ENCODE peak calls at places on chromosomes 11 and 22, in eight cellular contexts. C is ACHN; I is naive thymus-derived CD8-positive, alpha-beta T cell; U is trophoblast cell; H is CD4-positive, alpha-beta T cell; L is stimulated activated CD8-positive, alpha-beta memory T cell treated with anti-CD3 and anti-CD28 coated beads, Interleukin-15, amount 100 ng/mL, for 4 hours; W is SJCRH30; K is GM04504. M is an unnamed sample.

GRCh38 chr22:47602732-47603131 is 840.3 kb downstream of the TBC1D22A start:
- DNase-seq in C (no peak), L (no peak), W (no peak), U (no peak), K (no peak), I (no peak), H (no peak), M (no peak)

GRCh38 chr22:33535937-33536875 is 384.1 kb downstream of the LARGE1 start:
- DNase-seq in I (no peak), K (no peak), U (no peak), L (no peak), C (no peak), W (no peak), H (no peak), M (no peak)

GRCh38 chr11:70504246-70505020 is 106.1 kb downstream of the CTTN start:
- DNase-seq in I (no peak), W (no peak), C (no peak), K (no peak), L (no peak), U (no peak), H (no peak), M (no peak)

GRCh38 chr11:27464155-27464759 is 8.3 kb downstream of the LGR4 start:
- DNase-seq in K (no peak), U (peak), I (no peak), L (no peak), H (no peak), C (peak), W (no peak), M (peak)

GRCh38 chr11:76782526-76783293 is 446 bp upstream of the TSKU start:
- DNase-seq in L (no peak), W (peak), H (no peak), C (peak), U (peak), K (peak), I (no peak), M (peak)

GRCh38 chr22:24107668-24108067 is 73.6 kb upstream of the SUSD2 start:
- DNase-seq in I (no peak), H (no peak), C (peak), K (peak), W (no peak), U (no peak), L (no peak), M (peak)

GRCh38 chr11:63906585-63906984 is 10.4 kb downstream of the RCOR2 start:
- DNase-seq in W (no peak), C (peak), L (no peak), I (peak), U (no peak), K (no peak), H (peak), M (no peak)

GRCh38 chr11:117143390-117143789 is 697 bp upstream of the PAFAH1B2 start:
- DNase-seq in L (no peak), H (no peak), U (peak), K (no peak), W (peak), C (peak), I (no peak), M (peak)

GRCh38 chr11:10326080-10326964 is 21.4 kb downstream of the ADM start:
- DNase-seq in U (no peak), L (no peak), W (no peak), K (no peak), H (no peak), C (no peak), I (no peak), M (no peak)

GRCh38 chr11:119671561-119672015 is 57.4 kb downstream of the NECTIN1 start:
- DNase-seq in C (no peak), L (no peak), I (no peak), H (no peak), K (no peak), U (no peak), W (peak), M (no peak)

GRCh38 chr11:111730031-111730430 is 36.2 kb downstream of the PPP2R1B start:
- DNase-seq in U (no peak), W (no peak), L (no peak), I (no peak), C (no peak), H (no peak), K (no peak), M (no peak)

GRCh38 chr11:78567209-78567608 is 7.5 kb downstream of the NARS2 start:
- DNase-seq in I (no peak), W (no peak), K (no peak), U (peak), C (peak), L (no peak), H (no peak), M (peak)

GRCh38 chr11:11038339-11039248 is 180.7 kb upstream of the ZBED5 start:
- DNase-seq in H (no peak), L (no peak), K (no peak), C (no peak), U (no peak), W (no peak), I (no peak), M (no peak)

GRCh38 chr11:75472081-75472732 is 39.2 kb upstream of the KLHL35 start:
- DNase-seq in I (no peak), K (no peak), L (no peak), W (no peak), H (no peak), U (no peak), C (no peak), M (peak)

GRCh38 chr22:20972933-20973577 is 6.0 kb downstream of the AIFM3 start:
- DNase-seq in W (no peak), H (no peak), L (no peak), U (no peak), I (no peak), K (no peak), C (no peak), M (no peak)

GRCh38 chr11:23280088-23280487 is 419.8 kb upstream of the CCDC179 start:
- DNase-seq in H (no peak), W (no peak), C (no peak), I (no peak), U (peak), L (no peak), K (no peak), M (no peak)